ENCODE peak calls at places on chromosomes 11 and 22, in ten cellular contexts. T, F, Z, J, L, K, B, A, N and O are unnamed samples.

GRCh38 chr11:289145-289705 is 299 bp downstream of the PGGHG start:
- DNase-seq in T (no peak), F (no peak), Z (no peak), J (no peak), L (peak; percentile 65), K (no peak), B (no peak), A (no peak), N (no peak), O (no peak)

GRCh38 chr11:61061081-61061826 is 41.0 kb upstream of the CD5 start:
- DNase-seq in T (no peak), F (no peak), Z (no peak), J (peak; percentile 23), L (no peak), K (peak; percentile 55), B (peak; percentile 55), A (peak; percentile 20), N (no peak), O (no peak)

GRCh38 chr11:126607374-126607773 is 251.9 kb downstream of the ST3GAL4 start:
- DNase-seq in T (peak; percentile 72), F (peak; percentile 59), Z (peak; percentile 64), J (peak; percentile 49), L (no peak), K (no peak), B (peak; percentile 67), A (peak; percentile 27), N (peak; percentile 89), O (peak; percentile 62)

GRCh38 chr11:43797337-43797736 is 83.3 kb upstream of the ALKBH3 start:
- DNase-seq in T (no peak), F (no peak), Z (no peak), J (no peak), L (no peak), K (no peak), B (no peak), A (no peak), N (no peak), O (no peak)

GRCh38 chr22:32842486-32842885 is 41.0 kb downstream of the TIMP3 start:
- DNase-seq in T (no peak), F (no peak), Z (no peak), J (no peak), L (no peak), K (no peak), B (no peak), A (peak; percentile 50), N (no peak), O (no peak)

GRCh38 chr11:73236205-73236765 is 18.2 kb downstream of the P2RY2 start:
- DNase-seq in T (no peak), F (no peak), Z (no peak), J (no peak), L (no peak), K (no peak), B (no peak), A (no peak), N (no peak), O (no peak)

GRCh38 chr22:37162221-37163095 is 12.7 kb upstream of the IL2RB start:
- DNase-seq in T (no peak), F (no peak), Z (no peak), J (no peak), L (no peak), K (peak; percentile 47), B (no peak), A (no peak), N (no peak), O (no peak)

GRCh38 chr11:76480241-76480640 is 35.4 kb downstream of the EMSY start:
- DNase-seq in T (no peak), F (no peak), Z (no peak), J (no peak), L (no peak), K (no peak), B (no peak), A (no peak), N (no peak), O (no peak)

GRCh38 chr11:1953489-1954284 is 6.6 kb downstream of the MRPL23 start:
- DNase-seq in T (peak; percentile 31), F (no peak), Z (no peak), J (no peak), L (no peak), K (no peak), B (no peak), A (no peak), N (no peak), O (peak; percentile 43)

GRCh38 chr11:15011741-15012140 is 39.6 kb upstream of the CALCA start:
- DNase-seq in T (no peak), F (no peak), Z (no peak), J (no peak), L (no peak), K (no peak), B (no peak), A (no peak), N (no peak), O (no peak)

GRCh38 chr11:15010860-15011259 is 38.7 kb upstream of the CALCA start:
- DNase-seq in T (no peak), F (no peak), Z (no peak), J (no peak), L (no peak), K (no peak), B (no peak), A (no peak), N (no peak), O (no peak)

GRCh38 chr11:15006139-15006759 is 34.1 kb upstream of the CALCA start:
- DNase-seq in T (no peak), F (no peak), Z (no peak), J (peak; percentile 70), L (no peak), K (no peak), B (peak; percentile 4), A (peak; percentile 9), N (peak; percentile 84), O (no peak)
- TF ChIP-seq CTCF in T (no peak), F (peak; percentile 69), Z (no peak), J (peak; percentile 55), L (no peak), K (peak; percentile 56), B (peak; percentile 37), A (peak; percentile 48), N (peak; percentile 78), O (no peak)

GRCh38 chr22:24145446-24146189 is 35.7 kb upstream of the SUSD2 start:
- DNase-seq in T (no peak), F (no peak), Z (no peak), J (no peak), L (peak; percentile 60), K (no peak), B (no peak), A (no peak), N (no peak), O (no peak)

GRCh38 chr22:24146791-24147353 is 34.4 kb upstream of the SUSD2 start:
- DNase-seq in T (peak; percentile 30), F (no peak), Z (no peak), J (peak; percentile 82), L (peak; percentile 64), K (no peak), B (no peak), A (peak; percentile 84), N (peak; percentile 42), O (no peak)

GRCh38 chr22:24144471-24145115 is 36.7 kb upstream of the SUSD2 start:
- DNase-seq in T (no peak), F (no peak), Z (no peak), J (no peak), L (no peak), K (no peak), B (no peak), A (no peak), N (no peak), O (no peak)

GRCh38 chr22:24147666-24148065 is 33.6 kb upstream of the SUSD2 start:
- DNase-seq in T (no peak), F (no peak), Z (no peak), J (no peak), L (no peak), K (no peak), B (no peak), A (no peak), N (no peak), O (no peak)

GRCh38 chr22:24146190-24146616 is 35.1 kb upstream of the SUSD2 start:
- DNase-seq in T (peak; percentile 64), F (no peak), Z (peak; percentile 58), J (peak; percentile 75), L (peak; percentile 45), K (no peak), B (peak; percentile 61), A (peak; percentile 59), N (peak; percentile 75), O (no peak)
- TF ChIP-seq CTCF in T (no peak), F (no peak), Z (no peak), J (no peak), L (no peak), K (no peak), B (no peak), A (no peak), N (no peak), O (no peak)

GRCh38 chr11:59550368-59550841 is 39.1 kb downstream of the OR4D9 start:
- DNase-seq in T (peak; percentile 86), F (peak; percentile 84), Z (peak; percentile 79), J (peak; percentile 92), L (peak; percentile 83), K (peak; percentile 68), B (peak; percentile 93), A (peak; percentile 94), N (peak; percentile 97), O (peak; percentile 83)

GRCh38 chr11:59552844-59553243 is 41.5 kb downstream of the OR4D9 start:
- DNase-seq in T (no peak), F (no peak), Z (no peak), J (no peak), L (no peak), K (no peak), B (no peak), A (no peak), N (no peak), O (no peak)

GRCh38 chr11:59553323-59553722 is 42.0 kb downstream of the OR4D9 start:
- DNase-seq in T (no peak), F (no peak), Z (no peak), J (no peak), L (no peak), K (no peak), B (no peak), A (no peak), N (no peak), O (no peak)

GRCh38 chr11:59551651-59552521 is 40.5 kb downstream of the OR4D9 start:
- DNase-seq in T (peak; percentile 35), F (peak; percentile 57), Z (no peak), J (peak; percentile 90), L (peak; percentile 50), K (no peak), B (no peak), A (peak; percentile 66), N (peak; percentile 81), O (no peak)

GRCh38 chr11:59550842-59551650 is 39.7 kb downstream of the OR4D9 start:
- DNase-seq in T (peak; percentile 82), F (peak; percentile 83), Z (peak; percentile 76), J (peak; percentile 93), L (peak; percentile 80), K (peak; percentile 70), B (peak; percentile 75), A (peak; percentile 82), N (peak; percentile 96), O (peak; percentile 87)
- TF ChIP-seq CTCF in T (no peak), F (no peak), Z (no peak), J (no peak), L (no peak), K (no peak), B (no peak), A (no peak), N (no peak), O (no peak)

DNA sequence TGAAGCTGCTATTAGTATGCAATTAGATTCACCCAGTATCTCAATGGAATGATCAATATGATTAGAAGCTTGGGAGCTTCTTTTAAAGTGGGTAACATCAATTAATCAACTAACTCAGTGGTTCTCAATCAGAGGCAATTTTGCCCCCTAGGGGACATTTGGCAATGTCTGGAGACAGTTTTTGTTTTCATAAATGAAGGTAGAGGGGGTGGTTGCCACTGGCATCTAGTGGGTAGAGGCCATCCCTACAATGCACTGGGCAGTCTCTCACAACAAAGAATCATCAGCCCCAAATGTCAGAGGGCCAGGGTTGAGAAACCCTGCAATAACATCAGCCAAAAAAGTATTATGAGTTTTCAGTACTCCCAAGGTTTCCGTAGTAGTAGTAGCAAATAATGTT is 5.9 kb upstream of the AMOTL1 start:
- DNase-seq in T (no peak), F (no peak), Z (no peak), J (no peak), L (no peak), K (no peak), B (peak; percentile 49), A (no peak), N (peak; percentile 43), O (no peak)
- TF ChIP-seq CTCF in T (peak; percentile 61), F (peak; percentile 31), Z (no peak), J (peak; percentile 45), L (peak; percentile 22), K (peak; percentile 24), B (peak; percentile 26), A (peak; percentile 26), N (peak; percentile 57), O (peak; percentile 60)